ENCODE peak calls at places on chromosomes 7 and 10, in six cellular contexts. Q is GM13977; C is stomach; P is stimulated activated naive B cell treated with anti-CD40 and anti-IgM and Interleukin-4, amounts not matched to agents 10 μg/mL and 1 μg/mL and 100 μg/mL, for 72 hours; O is stimulated activated CD4-positive, alpha-beta T cell treated with anti-CD3 and anti-CD28 coated beads, TNF-alpha, amount 100 ng/mL, for 24 hours; K is NCI-H510A treated with DMSO at 0.1 percent for 48 hours. B is an unnamed sample.
A peak's percentile ranks its signal among the peaks of the same experiment; 100 is the strongest.

GRCh38 chr7:30487371-30487770 is 8.8 kb upstream of the NOD1 start:
- DNase-seq in K (no peak), P (no peak), Q (no peak), O (no peak), C (no peak), B (no peak)

GRCh38 chr10:4519691-4520402 is 306.2 kb upstream of the AKR1E2 start:
- DNase-seq in C (no peak), P (no peak), O (no peak), Q (no peak), K (no peak), B (no peak)

GRCh38 chr10:43479275-43479674 is 42.4 kb downstream of the ZNF487 start:
- DNase-seq in P (no peak), Q (no peak), O (no peak), C (no peak), K (no peak), B (no peak)

GRCh38 chr7:134527979-134528371 is 608 bp downstream of the AKR1B10 start:
- DNase-seq in Q (no peak), C (no peak), O (no peak), P (no peak), K (peak; percentile 42), B (no peak)

GRCh38 chr10:103543617-103544525 is 50.4 kb downstream of the NEURL1 start:
- DNase-seq in Q (peak; percentile 7), K (no peak), P (no peak), O (no peak), C (peak; percentile 16), B (peak; percentile 58)

GRCh38 chr7:37832194-37832593 is 16.2 kb upstream of the NME8 start:
- DNase-seq in Q (peak; percentile 22), P (no peak), O (no peak), K (no peak), C (peak; percentile 31), B (peak; percentile 92)

GRCh38 chr10:106216085-106216484 is 948.4 kb downstream of the SORCS1 start:
- DNase-seq in O (no peak), C (no peak), P (no peak), K (no peak), Q (no peak), B (no peak)

GRCh38 chr10:4683137-4683536 is 142.9 kb upstream of the AKR1E2 start:
- DNase-seq in Q (no peak), C (no peak), O (no peak), P (no peak), K (no peak), B (no peak)

GRCh38 chr7:92360387-92360786 is 86.9 kb upstream of the GATAD1 start:
- DNase-seq in P (no peak), K (no peak), Q (no peak), C (no peak), O (no peak), B (no peak)

GRCh38 chr10:6204063-6204340 is 1.3 kb downstream of the PFKFB3 start:
- DNase-seq in C (peak; percentile 62), Q (peak; percentile 65), K (no peak), P (peak; percentile 38), O (peak; percentile 70), B (no peak)

GRCh38 chr10:79244841-79245504 is 102.3 kb upstream of the PPIF start:
- DNase-seq in K (no peak), Q (peak; percentile 75), C (no peak), O (no peak), P (peak; percentile 51), B (no peak)

GRCh38 chr7:86600506-86601290 is 43.0 kb upstream of the GRM3 start:
- DNase-seq in O (no peak), P (no peak), Q (no peak), C (no peak), K (no peak), B (no peak)